ENCODE peak calls at places on chromosomes 12 and 14, in six cellular contexts. One of them, this sample, is unnamed.

GRCh38 chr14:77031680-77032482 is 3.4 kb upstream of the IRF2BPL start:
- DNase-seq in GM10248: no peak
- DNase-seq in BE2C: no peak
- DNase-seq in HS-5: no peak
- DNase-seq in smooth muscle cell of the brain vasculature: no peak
- DNase-seq in HL-60: no peak
- DNase-seq in this sample: no peak

GRCh38 chr12:21828779-21829178 is 54.3 kb upstream of the KCNJ8 start:
- DNase-seq in GM10248: no peak
- DNase-seq in BE2C: no peak
- DNase-seq in HS-5: no peak
- DNase-seq in smooth muscle cell of the brain vasculature: no peak
- DNase-seq in HL-60: no peak
- DNase-seq in this sample: no peak

GRCh38 chr14:53539489-53540126 is 386.5 kb upstream of the DDHD1 start:
- DNase-seq in GM10248: peak
- DNase-seq in BE2C: peak
- DNase-seq in HS-5: peak
- DNase-seq in smooth muscle cell of the brain vasculature: peak
- DNase-seq in HL-60: peak
- DNase-seq in this sample: peak

GRCh38 chr12:128583453-128583852 is 240.3 kb downstream of the SLC15A4 start:
- DNase-seq in GM10248: no peak
- DNase-seq in BE2C: no peak
- DNase-seq in HS-5: no peak
- DNase-seq in smooth muscle cell of the brain vasculature: no peak
- DNase-seq in HL-60: no peak
- DNase-seq in this sample: no peak

GRCh38 chr14:24928501-24928900 is 121.4 kb downstream of the STXBP6 start:
- DNase-seq in GM10248: no peak
- DNase-seq in BE2C: no peak
- DNase-seq in HS-5: no peak
- DNase-seq in smooth muscle cell of the brain vasculature: no peak
- DNase-seq in HL-60: no peak
- DNase-seq in this sample: no peak

GRCh38 chr12:27366621-27367020 is 34.0 kb downstream of the BMAL2 start:
- DNase-seq in GM10248: no peak
- DNase-seq in BE2C: no peak
- DNase-seq in HS-5: no peak
- DNase-seq in smooth muscle cell of the brain vasculature: no peak
- DNase-seq in HL-60: no peak
- DNase-seq in this sample: no peak

GRCh38 chr12:110934093-110934852 is 13.9 kb upstream of the MYL2 start:
- DNase-seq in GM10248: no peak
- DNase-seq in BE2C: no peak
- DNase-seq in HS-5: no peak
- DNase-seq in smooth muscle cell of the brain vasculature: no peak
- DNase-seq in HL-60: no peak
- DNase-seq in this sample: no peak

GRCh38 chr14:34436118-34436905 is 25.7 kb downstream of the SPTSSA start:
- DNase-seq in GM10248: no peak
- DNase-seq in BE2C: no peak
- DNase-seq in HS-5: peak
- DNase-seq in smooth muscle cell of the brain vasculature: no peak
- DNase-seq in HL-60: no peak
- DNase-seq in this sample: no peak

GRCh38 chr12:83827860-83828259 is 1084.7 kb downstream of the SLC6A15 start:
- DNase-seq in GM10248: no peak
- DNase-seq in BE2C: peak
- DNase-seq in HS-5: no peak
- DNase-seq in smooth muscle cell of the brain vasculature: peak
- DNase-seq in HL-60: no peak
- DNase-seq in this sample: no peak

GRCh38 chr12:67382206-67382871 is 113.2 kb downstream of the CAND1 start:
- DNase-seq in GM10248: no peak
- DNase-seq in BE2C: no peak
- DNase-seq in HS-5: no peak
- DNase-seq in smooth muscle cell of the brain vasculature: no peak
- DNase-seq in HL-60: no peak
- DNase-seq in this sample: no peak

GRCh38 chr12:126189856-126190255 is 1124.6 kb downstream of the AACS start:
- DNase-seq in GM10248: no peak
- DNase-seq in BE2C: no peak
- DNase-seq in HS-5: no peak
- DNase-seq in smooth muscle cell of the brain vasculature: no peak
- DNase-seq in HL-60: no peak
- DNase-seq in this sample: no peak

GRCh38 chr12:1001507-1001906 is 10.5 kb downstream of the ERC1 start:
- DNase-seq in GM10248: no peak
- DNase-seq in BE2C: no peak
- DNase-seq in HS-5: no peak
- DNase-seq in smooth muscle cell of the brain vasculature: no peak
- DNase-seq in HL-60: no peak
- DNase-seq in this sample: no peak

GRCh38 chr14:100321473-100322137 is 1.5 kb upstream of the SLC25A47 start:
- DNase-seq in GM10248: no peak
- DNase-seq in BE2C: no peak
- DNase-seq in HS-5: no peak
- DNase-seq in smooth muscle cell of the brain vasculature: no peak
- DNase-seq in HL-60: no peak
- DNase-seq in this sample: no peak

GRCh38 chr12:15200703-15201102 is 20.5 kb downstream of the RERG start:
- DNase-seq in GM10248: no peak
- DNase-seq in BE2C: no peak
- DNase-seq in HS-5: no peak
- DNase-seq in smooth muscle cell of the brain vasculature: no peak
- DNase-seq in HL-60: no peak
- DNase-seq in this sample: no peak

GRCh38 chr12:92765871-92766270 is 63.1 kb downstream of the PLEKHG7 start:
- DNase-seq in GM10248: no peak
- DNase-seq in BE2C: no peak
- DNase-seq in HS-5: no peak
- DNase-seq in smooth muscle cell of the brain vasculature: no peak
- DNase-seq in HL-60: no peak
- DNase-seq in this sample: no peak

GRCh38 chr14:63964063-63964462 is 111.3 kb downstream of the SYNE2 start:
- DNase-seq in GM10248: no peak
- DNase-seq in BE2C: no peak
- DNase-seq in HS-5: no peak
- DNase-seq in smooth muscle cell of the brain vasculature: no peak
- DNase-seq in HL-60: no peak
- DNase-seq in this sample: no peak

GRCh38 chr14:70894868-70895267 is 12.4 kb upstream of the PCNX1 start:
- DNase-seq in GM10248: no peak
- DNase-seq in BE2C: no peak
- DNase-seq in HS-5: no peak
- DNase-seq in smooth muscle cell of the brain vasculature: no peak
- DNase-seq in HL-60: no peak
- DNase-seq in this sample: no peak

GRCh38 chr12:68483592-68484373 is 126.9 kb upstream of the RAP1B start:
- DNase-seq in GM10248: no peak
- DNase-seq in BE2C: no peak
- DNase-seq in HS-5: peak
- DNase-seq in smooth muscle cell of the brain vasculature: no peak
- DNase-seq in HL-60: no peak
- DNase-seq in this sample: no peak